ENCODE peak calls at places on chromosomes 16 and 17, in nine cellular contexts. A is trophoblast cell, H is tibial nerve, Y is cardiac muscle cell, V is left lung, X is ascending aorta, L is kidney epithelial cell, J is WERI-Rb-1, G is left ventricle myocardium inferior. N is an unnamed sample. For H3K27me3, the result is how much of the 10 kb centered on the place peaks cover.

GRCh38 chr17:1060991-1061390 is 64.1 kb downstream of the TIMM22 start:
- DNase-seq in V (peak), L (peak), X (peak), J (no peak), G (no peak), H (no peak), A (peak), Y (no peak), N (no peak)

GRCh38 chr17:9768381-9768934 is 22.9 kb downstream of the DHRS7C start:
- DNase-seq in V (no peak), G (no peak), J (no peak), H (no peak), X (no peak), Y (peak), A (peak), L (no peak), N (no peak)

GRCh38 chr16:8847623-8848022 is 21.2 kb downstream of the CARHSP1 start:
- DNase-seq in H (no peak), J (no peak), Y (no peak), X (no peak), L (no peak), G (no peak), A (no peak), V (no peak), N (no peak)

GRCh38 chr17:4648741-4649140 is 7.3 kb upstream of the ALOX15 start:
- DNase-seq in G (no peak), X (no peak), J (no peak), V (no peak), H (no peak), L (no peak), A (no peak), Y (no peak), N (no peak)

GRCh38 chr16:912322-912683 is 58.5 kb downstream of the LMF1 start:
- DNase-seq in A (no peak), G (no peak), Y (no peak), J (no peak), H (no peak), L (no peak), V (no peak), X (no peak), N (no peak)

GRCh38 chr16:500699-501098 is 26.8 kb upstream of the CAPN15 start:
- DNase-seq in J (no peak), A (no peak), Y (peak), V (no peak), G (peak), L (no peak), H (no peak), X (no peak), N (no peak)

GRCh38 chr17:83155128-83156081 is 76.0 kb downstream of the METRNL start:
- DNase-seq in L (no peak), V (no peak), X (peak), G (no peak), Y (no peak), A (peak), H (no peak), J (no peak), N (peak)

GRCh38 chr17:16926591-16927451 is 45.1 kb downstream of the TNFRSF13B start:
- DNase-seq in G (peak), H (no peak), V (peak), X (peak), J (no peak), A (no peak), L (no peak), Y (no peak), N (peak)

GRCh38 chr16:30736995-30737793 is 11.0 kb upstream of the PHKG2 start:
- DNase-seq in Y (no peak), A (no peak), H (no peak), L (no peak), G (no peak), J (no peak), X (no peak), V (no peak), N (no peak)

GRCh38 chr16:11675561-11676511 is 7.6 kb downstream of the SNN start:
- DNase-seq in J (peak), L (no peak), G (peak), H (no peak), Y (no peak), X (no peak), A (peak), V (no peak), N (peak)

GRCh38 chr16:19308392-19308791 is 22.9 kb downstream of the CLEC19A start:
- DNase-seq in Y (no peak), A (no peak), L (no peak), V (no peak), X (no peak), G (no peak), H (no peak), J (no peak), N (no peak)

GRCh38 chr16:28136751-28137434 is 73.4 kb upstream of the GSG1L start:
- DNase-seq in G (no peak), Y (no peak), A (no peak), V (no peak), L (no peak), H (no peak), X (no peak), J (no peak), N (peak)

GRCh38 chr16:19008245-19008644 is 24.5 kb downstream of the TMC7 start:
- DNase-seq in X (no peak), L (peak), J (peak), G (no peak), A (peak), V (no peak), H (no peak), Y (no peak), N (peak)

GRCh38 chr16:12260647-12261262 is 284.2 kb downstream of the SNX29 start:
- DNase-seq in H (no peak), Y (peak), J (peak), X (no peak), V (no peak), L (no peak), A (peak), G (no peak), N (no peak)

GRCh38 chr17:6641374-6641818 is 536 bp downstream of the TXNDC17 start:
- DNase-seq in J (no peak), V (no peak), X (no peak), G (no peak), H (no peak), L (no peak), A (peak), Y (no peak), N (no peak)

GRCh38 chr17:28406478-28406824 is 439 bp upstream of the SLC46A1 start:
- DNase-seq in Y (no peak), H (no peak), J (no peak), L (no peak), X (no peak), V (no peak), G (no peak), A (no peak), N (no peak)

GRCh38 chr16:88888778-88889387 is 22.4 kb upstream of the PABPN1L start:
- DNase-seq in J (no peak), H (peak), X (no peak), A (no peak), L (no peak), V (no peak), G (peak), Y (no peak), N (no peak)

GRCh38 chr16:85762970-85763369 is 12.1 kb upstream of the C16orf74 start:
- DNase-seq in Y (no peak), X (no peak), G (no peak), L (no peak), H (no peak), A (no peak), J (no peak), V (no peak), N (no peak)

GRCh38 chr16:66996324-66996982 is 8.1 kb downstream of the CES4A start:
- DNase-seq in G (peak), Y (no peak), L (peak), A (no peak), X (peak), H (peak), J (no peak), V (peak), N (peak)

GRCh38 chr17:40034426-40035161 is 19.4 kb downstream of the CSF3 start:
- DNase-seq in Y (no peak), V (no peak), A (no peak), L (no peak), G (no peak), X (no peak), H (no peak), J (no peak), N (no peak)
- H3K27me3 ChIP-seq in Y (under half), V (under half), A (under half), L (under half), G (under half), X (under half), H (under half), J (under half), N (under half)

GRCh38 chr16:56164636-56165035 is 26.7 kb upstream of the GNAO1 start:
- DNase-seq in H (no peak), X (no peak), Y (no peak), J (no peak), G (no peak), A (peak), L (no peak), V (no peak), N (no peak)

GRCh38 chr16:56161658-56162057 is 29.6 kb upstream of the GNAO1 start:
- DNase-seq in L (no peak), V (no peak), G (no peak), J (no peak), A (no peak), X (no peak), H (no peak), Y (no peak), N (no peak)

GRCh38 chr16:56163089-56163488 is 28.2 kb upstream of the GNAO1 start:
- DNase-seq in G (no peak), H (no peak), Y (peak), A (no peak), X (no peak), J (no peak), V (no peak), L (no peak), N (no peak)

DNA sequence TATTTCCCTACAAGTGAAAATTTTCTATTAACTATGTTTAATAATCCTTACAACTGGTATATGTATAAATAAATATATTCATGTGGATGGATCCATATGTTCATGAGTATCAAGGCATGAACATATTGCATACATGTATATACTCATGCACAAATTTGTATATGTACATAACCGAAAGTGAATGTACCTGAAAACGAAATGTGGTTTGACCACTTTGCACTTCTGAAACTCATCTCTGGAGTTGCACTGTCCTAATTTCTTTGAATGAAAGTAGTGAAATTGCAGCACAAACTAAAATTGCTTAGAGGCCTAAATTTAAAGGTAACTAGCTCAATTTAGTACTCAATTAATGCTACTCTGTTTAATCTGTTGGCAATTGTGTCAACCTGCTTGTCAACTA is 27.4 kb upstream of the GNAO1 start:
- DNase-seq in A (peak), V (no peak), Y (no peak), J (no peak), G (no peak), H (no peak), X (no peak), L (no peak), N (no peak)
- H3K27me3 ChIP-seq in A (under half), V (under half), Y (under half), J (under half), G (under half), H (under half), X (under half), L (under half), N (under half)

DNA sequence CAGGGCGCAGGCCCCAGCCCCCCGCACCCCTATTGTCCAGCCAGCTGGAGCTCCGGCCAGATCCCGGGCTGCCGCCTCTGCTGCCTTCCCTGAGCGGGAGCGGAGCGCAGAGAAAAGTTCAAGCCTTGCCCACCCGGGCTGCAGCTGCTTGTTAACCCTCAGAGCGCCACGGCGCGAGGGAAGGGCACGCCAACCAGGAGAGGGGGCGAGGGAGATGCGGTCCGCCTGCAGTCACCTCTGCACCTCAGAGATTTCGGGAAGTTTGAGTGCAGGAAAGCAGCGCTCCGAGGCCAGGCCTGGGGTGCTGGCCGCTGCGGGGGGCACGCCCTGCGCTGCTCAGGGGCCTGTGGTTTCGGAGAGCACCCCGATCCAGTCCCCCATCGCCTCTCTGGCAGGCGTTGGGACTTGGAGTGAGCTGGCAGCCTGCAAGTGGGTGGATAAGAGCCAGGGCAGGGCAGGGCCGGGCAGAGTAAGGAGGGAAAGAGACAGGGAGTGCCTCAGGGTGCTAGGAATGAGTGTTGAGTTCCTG is 1.1 kb downstream of the CDH13 start:
- DNase-seq in X (no peak), Y (peak), A (no peak), H (no peak), L (no peak), G (peak), J (no peak), V (no peak), N (peak)
- H3K27me3 ChIP-seq in X (under half), Y (half or more), A (under half), H (under half), L (under half), G (under half), J (under half), V (half or more), N (under half)

GRCh38 chr17:49920370-49920769 is 48.6 kb upstream of the DLX4 start:
- DNase-seq in V (no peak), H (no peak), L (no peak), A (no peak), X (no peak), G (no peak), J (no peak), Y (no peak), N (no peak)
- H3K27me3 ChIP-seq in V (under half), H (under half), L (under half), A (under half), X (under half), G (half or more), J (under half), Y (under half), N (under half)

GRCh38 chr16:86898386-86898785 is 320.0 kb downstream of the FOXL1 start:
- DNase-seq in A (no peak), J (peak), H (no peak), Y (no peak), L (no peak), G (no peak), X (no peak), V (no peak), N (no peak)

GRCh38 chr16:86901483-86901882 is 323.1 kb downstream of the FOXL1 start:
- DNase-seq in L (peak), G (no peak), A (peak), H (no peak), V (no peak), Y (no peak), J (no peak), X (no peak), N (no peak)

GRCh38 chr16:86899156-86899555 is 320.8 kb downstream of the FOXL1 start:
- DNase-seq in A (no peak), G (no peak), L (no peak), J (no peak), Y (no peak), X (no peak), V (no peak), H (no peak), N (peak)

GRCh38 chr16:86897486-86897885 is 319.1 kb downstream of the FOXL1 start:
- DNase-seq in A (no peak), Y (no peak), J (no peak), H (no peak), V (no peak), X (no peak), G (no peak), L (no peak), N (no peak)

DNA sequence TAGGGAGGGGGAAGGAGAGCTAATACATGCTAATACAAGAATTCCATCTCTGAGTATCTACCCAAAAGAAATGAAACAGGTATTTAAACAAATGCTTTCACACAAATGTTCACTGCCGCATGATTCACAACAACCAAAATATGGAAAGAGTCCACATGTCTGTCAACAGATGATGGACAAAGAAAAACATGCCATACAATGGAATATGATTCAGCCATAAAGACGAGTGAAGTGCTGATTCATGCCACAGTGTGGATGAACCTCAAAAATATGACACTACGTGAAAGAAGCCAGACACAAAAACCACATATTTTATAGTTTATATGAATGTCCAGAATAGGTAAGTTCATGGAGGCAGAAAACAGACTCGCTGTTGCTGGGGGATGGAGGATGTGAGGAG is 321.4 kb downstream of the FOXL1 start:
- DNase-seq in A (no peak), G (no peak), Y (no peak), X (no peak), J (no peak), L (no peak), V (no peak), H (no peak), N (no peak)
- H3K27me3 ChIP-seq in A (under half), G (under half), Y (under half), X (under half), J (under half), L (under half), V (under half), H (under half), N (under half)

GRCh38 chr17:79188048-79188447 is 113.4 kb downstream of the ENGASE start:
- DNase-seq in X (no peak), V (no peak), J (peak), G (no peak), Y (peak), L (no peak), H (no peak), A (peak), N (peak)
- H3K27me3 ChIP-seq in X (under half), V (half or more), J (under half), G (half or more), Y (half or more), L (half or more), H (half or more), A (under half), N (half or more)

GRCh38 chr17:8073627-8074485 is 13.7 kb downstream of the ALOX12B start:
- DNase-seq in G (peak), Y (peak), L (no peak), V (peak), J (peak), A (peak), X (peak), H (no peak), N (peak)

GRCh38 chr17:8072339-8072726 is 15.2 kb downstream of the ALOX12B start:
- DNase-seq in H (no peak), Y (no peak), V (no peak), G (no peak), X (no peak), J (no peak), A (no peak), L (no peak), N (no peak)

GRCh38 chr17:8069587-8069860 is 18.0 kb downstream of the ALOX12B start:
- DNase-seq in X (no peak), J (no peak), L (no peak), Y (no peak), V (no peak), G (no peak), A (no peak), H (no peak), N (no peak)

GRCh38 chr17:8072727-8073461 is 14.6 kb downstream of the ALOX12B start:
- DNase-seq in Y (no peak), A (no peak), V (no peak), J (no peak), G (no peak), H (no peak), X (no peak), L (no peak), N (no peak)

GRCh38 chr17:8071496-8071895 is 16.0 kb downstream of the ALOX12B start:
- DNase-seq in J (no peak), G (no peak), L (no peak), H (no peak), A (no peak), V (no peak), Y (no peak), X (no peak), N (no peak)
- H3K27me3 ChIP-seq in J (under half), G (half or more), L (half or more), H (half or more), A (under half), V (half or more), Y (half or more), X (under half), N (under half)

DNA sequence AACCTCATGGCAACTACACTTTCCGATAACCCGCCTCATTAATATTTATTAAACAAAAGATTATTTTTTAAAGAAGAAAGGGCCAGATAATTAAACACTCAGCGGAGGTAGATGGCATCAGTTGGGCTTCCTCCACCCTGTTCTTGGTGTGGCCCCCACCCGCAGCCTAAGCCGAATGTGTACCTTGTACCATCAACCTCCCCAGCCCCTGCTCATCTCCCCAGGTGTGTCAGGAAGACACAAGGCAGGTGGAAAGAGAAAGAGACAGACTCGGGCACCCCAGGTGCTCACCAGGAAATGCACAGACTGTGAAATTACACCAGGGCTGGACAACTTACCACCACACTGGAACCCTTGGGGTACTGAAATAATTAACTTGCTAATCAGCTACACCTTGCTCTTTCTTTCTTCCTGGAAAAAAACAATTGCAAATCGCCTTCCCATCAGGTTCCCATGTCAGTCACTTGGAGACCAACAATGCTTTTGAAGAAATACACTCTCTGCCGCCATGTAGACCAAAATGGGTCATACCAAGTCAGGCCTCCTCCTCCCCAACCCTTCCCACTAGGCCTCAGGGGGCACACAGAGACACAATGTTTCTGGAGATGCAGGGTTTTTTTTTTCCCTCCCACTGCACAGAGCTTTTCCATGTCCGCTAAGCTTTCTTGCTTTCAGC is 8.7 kb upstream of the LHX1 start:
- DNase-seq in G (no peak), V (no peak), X (no peak), J (no peak), L (no peak), H (no peak), A (no peak), Y (no peak), N (no peak)
- H3K27me3 ChIP-seq in G (half or more), V (half or more), X (under half), J (half or more), L (under half), H (half or more), A (under half), Y (under half), N (under half)

DNA sequence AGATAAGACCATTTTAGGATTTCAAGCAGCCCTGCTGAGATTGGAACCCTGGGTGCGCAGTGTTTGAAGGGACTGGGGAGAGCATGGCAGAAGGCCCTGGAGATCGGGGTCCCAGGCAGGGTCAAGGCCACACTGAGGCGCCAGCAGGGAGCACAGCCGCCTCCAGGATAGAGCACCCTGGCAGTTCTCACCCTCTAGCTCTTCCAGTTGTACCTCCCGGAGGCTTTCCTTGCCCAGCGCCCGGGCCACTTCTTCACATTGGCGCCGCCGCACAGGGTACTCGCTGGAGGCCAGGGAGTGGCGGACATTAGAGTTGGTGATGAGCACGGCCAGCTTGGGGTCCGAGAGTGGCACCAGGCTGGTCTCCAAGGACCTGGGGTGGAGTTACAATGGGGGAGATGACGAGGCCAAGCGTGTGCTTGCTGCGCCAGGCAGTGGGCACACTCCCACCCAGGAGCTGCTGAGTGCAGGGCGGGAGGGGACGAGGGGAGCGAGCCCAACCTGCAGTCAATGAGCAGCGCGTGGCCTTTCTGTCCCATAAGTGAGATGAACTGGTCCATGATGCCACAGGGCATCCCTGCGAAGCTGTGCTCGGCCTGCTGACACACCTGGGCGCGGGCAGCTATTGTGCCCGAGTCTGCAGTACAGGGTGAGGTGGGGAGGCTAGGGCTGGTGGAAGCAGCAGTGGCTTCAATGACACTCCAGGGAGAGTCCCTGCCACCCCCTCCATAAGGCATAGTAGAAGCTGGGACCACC is 2.3 kb downstream of the GALK1 start:
- DNase-seq in L (no peak), H (no peak), Y (no peak), A (no peak), G (no peak), V (no peak), X (no peak), J (no peak), N (no peak)
- H3K27me3 ChIP-seq in L (under half), H (under half), Y (under half), A (under half), G (under half), V (under half), X (under half), J (under half), N (under half)

N was measured in dorsolateral prefrontal cortex.